ENCODE peak calls at places on chromosome 13, in six cellular contexts. R, J, G, X, E and Q are unnamed samples.

GRCh38 chr13:40408602-40409001 is 257.8 kb downstream of the FOXO1 start:
- DNase-seq in R (peak; percentile 43), J (peak; percentile 87), G (peak; percentile 36), X (no peak), E (no peak), Q (peak; percentile 40)

GRCh38 chr13:75889427-75889826 is 253.3 kb downstream of the LMO7 start:
- DNase-seq in R (no peak), J (no peak), G (no peak), X (peak; percentile 48), E (no peak), Q (no peak)

GRCh38 chr13:20672772-20673171 is 30.7 kb upstream of the IL17D start:
- DNase-seq in R (peak; percentile 41), J (no peak), G (no peak), X (no peak), E (no peak), Q (no peak)

GRCh38 chr13:112861876-112862615 is 107.0 kb upstream of the MCF2L start:
- DNase-seq in R (no peak), J (no peak), G (no peak), X (no peak), E (no peak), Q (no peak)

GRCh38 chr13:46761866-46762265 is 35.1 kb downstream of the ESD start:
- DNase-seq in R (no peak), J (peak; percentile 18), G (no peak), X (no peak), E (no peak), Q (no peak)

GRCh38 chr13:21402586-21403307 is 56.4 kb downstream of the ZDHHC20 start:
- DNase-seq in R (peak; percentile 75), J (peak; percentile 50), G (peak; percentile 55), X (no peak), E (peak; percentile 38), Q (peak; percentile 22)

GRCh38 chr13:29953542-29953941 is 103.1 kb upstream of the UBL3 start:
- DNase-seq in R (peak; percentile 35), J (no peak), G (no peak), X (no peak), E (no peak), Q (no peak)

GRCh38 chr13:110257408-110257807 is 49.5 kb downstream of the COL4A1 start:
- DNase-seq in R (no peak), J (no peak), G (no peak), X (no peak), E (no peak), Q (no peak)

GRCh38 chr13:113616991-113617749 is 32.6 kb downstream of the TFDP1 start:
- DNase-seq in R (no peak), J (no peak), G (no peak), X (peak; percentile 69), E (no peak), Q (no peak)

GRCh38 chr13:75492389-75492788 is 10.4 kb upstream of the TBC1D4 start:
- DNase-seq in R (peak; percentile 74), J (no peak), G (no peak), X (no peak), E (no peak), Q (no peak)

GRCh38 chr13:110008816-110009215 is 222.4 kb upstream of the IRS2 start:
- DNase-seq in R (no peak), J (no peak), G (no peak), X (no peak), E (no peak), Q (no peak)

GRCh38 chr13:29522044-29522685 is 73.3 kb downstream of the SLC7A1 start:
- DNase-seq in R (peak; percentile 98), J (no peak), G (no peak), X (no peak), E (no peak), Q (no peak)

GRCh38 chr13:100573121-100573520 is 15.5 kb downstream of the GGACT start:
- DNase-seq in R (peak; percentile 84), J (peak; percentile 76), G (peak; percentile 64), X (peak; percentile 93), E (peak; percentile 90), Q (peak; percentile 75)

GRCh38 chr13:25375727-25376358 is 4.1 kb downstream of the ATP8A2 start:
- DNase-seq in R (peak; percentile 48), J (peak; percentile 63), G (no peak), X (peak; percentile 80), E (peak; percentile 81), Q (peak; percentile 31)

GRCh38 chr13:31267126-31267784 is 67.5 kb downstream of the B3GLCT start:
- DNase-seq in R (no peak), J (no peak), G (no peak), X (no peak), E (no peak), Q (no peak)

GRCh38 chr13:66586489-66586888 is 643.6 kb downstream of the PCDH9 start:
- DNase-seq in R (no peak), J (no peak), G (no peak), X (no peak), E (no peak), Q (no peak)

GRCh38 chr13:81929988-81930387 is 1589.1 kb upstream of the SPRY2 start:
- DNase-seq in R (peak; percentile 14), J (peak; percentile 42), G (no peak), X (peak; percentile 87), E (peak; percentile 45), Q (no peak)

GRCh38 chr13:68588623-68589022 is 1358.5 kb upstream of the PCDH9 start:
- DNase-seq in R (no peak), J (no peak), G (no peak), X (no peak), E (peak; percentile 66), Q (no peak)

GRCh38 chr13:108194435-108194936 is 20.9 kb downstream of the LIG4 start:
- DNase-seq in R (no peak), J (no peak), G (no peak), X (no peak), E (no peak), Q (no peak)
- H3K9me2 ChIP-seq in R (no peaks in the 10 kb centered on the region), J (no peaks in the 10 kb centered on the region), G (no peaks in the 10 kb centered on the region), X (no peaks in the 10 kb centered on the region), E (no peaks in the 10 kb centered on the region), Q (no peaks in the 10 kb centered on the region)

DNA sequence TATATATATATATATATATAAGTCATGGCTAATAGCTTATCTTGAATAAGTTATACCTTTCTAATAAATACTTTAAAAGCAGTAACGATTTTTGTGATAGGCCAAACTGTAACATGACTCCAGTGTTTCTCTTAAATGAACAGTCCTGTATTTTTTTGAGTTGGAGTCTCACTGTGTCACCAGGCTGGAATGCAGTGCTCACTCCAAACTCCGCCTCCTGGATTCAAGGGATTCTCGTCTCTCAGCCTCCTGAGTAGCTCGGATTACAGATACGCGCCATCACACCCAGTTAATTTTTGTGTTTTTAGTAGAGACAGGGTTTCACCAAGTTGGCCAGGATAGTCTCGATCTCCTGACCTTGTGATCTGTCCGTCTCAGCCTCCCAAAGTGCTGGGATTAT is 814.2 kb upstream of the SLITRK5 start:
- DNase-seq in R (peak; percentile 10), J (peak; percentile 67), G (peak; percentile 42), X (peak; percentile 46), E (no peak), Q (peak; percentile 47)
- H3K9me2 ChIP-seq in R (no peaks in the 10 kb centered on the region), J (no peaks in the 10 kb centered on the region), G (no peaks in the 10 kb centered on the region), X (peaks cover 9% of the 10 kb centered on the region), E (no peaks in the 10 kb centered on the region), Q (no peaks in the 10 kb centered on the region)

DNA sequence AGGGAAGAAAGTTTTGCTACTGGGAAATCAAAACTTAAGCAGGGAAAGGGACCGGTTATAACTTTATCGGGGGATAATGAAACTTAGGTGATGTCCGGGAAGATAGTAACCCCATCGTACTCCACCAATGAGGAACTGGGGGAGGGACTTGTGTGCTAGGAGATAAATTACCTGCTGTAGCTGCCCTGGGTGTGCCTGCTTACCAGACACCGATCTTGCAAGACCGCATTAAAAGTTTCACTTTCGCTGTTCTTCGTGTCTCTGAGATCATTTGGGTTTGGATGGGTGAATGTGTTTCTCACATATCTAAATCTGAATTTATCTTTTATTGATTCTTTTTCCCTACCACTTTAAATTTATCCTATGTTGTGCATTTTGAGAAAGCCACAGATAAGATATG is 381.4 kb downstream of the SLITRK6 start:
- DNase-seq in R (no peak), J (no peak), G (no peak), X (no peak), E (peak; percentile 52), Q (no peak)
- H3K9me2 ChIP-seq in R (no peaks in the 10 kb centered on the region), J (no peaks in the 10 kb centered on the region), G (no peaks in the 10 kb centered on the region), X (no peaks in the 10 kb centered on the region), E (no peaks in the 10 kb centered on the region), Q (no peaks in the 10 kb centered on the region)

GRCh38 chr13:90632184-90632583 is 715.3 kb upstream of the MIR17HG start:
- DNase-seq in R (no peak), J (no peak), G (no peak), X (no peak), E (no peak), Q (no peak)

GRCh38 chr13:90623318-90624011 is 724.0 kb upstream of the MIR17HG start:
- DNase-seq in R (no peak), J (peak; percentile 53), G (no peak), X (no peak), E (no peak), Q (no peak)

GRCh38 chr13:90628471-90628870 is 719.0 kb upstream of the MIR17HG start:
- DNase-seq in R (no peak), J (no peak), G (no peak), X (no peak), E (no peak), Q (no peak)

GRCh38 chr13:90630716-90631115 is 716.8 kb upstream of the MIR17HG start:
- DNase-seq in R (no peak), J (no peak), G (no peak), X (no peak), E (no peak), Q (no peak)

DNA sequence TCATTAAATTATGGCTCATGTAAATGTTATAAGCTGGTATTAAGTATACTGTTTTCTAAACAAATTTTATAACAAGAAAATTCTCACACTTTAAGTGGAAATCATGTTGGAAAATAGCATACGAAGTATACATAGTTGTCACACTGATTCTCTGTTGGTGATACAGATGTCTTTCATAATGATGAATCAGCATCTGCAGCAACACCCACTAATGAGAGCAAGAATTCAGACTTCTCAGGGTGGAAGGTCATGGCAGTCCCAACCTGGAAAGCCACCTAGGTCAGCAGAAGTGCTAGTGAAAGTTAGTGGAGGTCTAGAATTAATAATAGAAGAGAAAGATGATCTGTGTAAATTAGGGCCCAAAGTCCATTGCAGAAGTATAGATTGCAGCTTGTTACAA is 719.7 kb upstream of the MIR17HG start:
- DNase-seq in R (no peak), J (no peak), G (no peak), X (no peak), E (no peak), Q (no peak)
- H3K9me2 ChIP-seq in R (no peaks in the 10 kb centered on the region), J (no peaks in the 10 kb centered on the region), G (no peaks in the 10 kb centered on the region), X (no peaks in the 10 kb centered on the region), E (no peaks in the 10 kb centered on the region), Q (no peaks in the 10 kb centered on the region)

DNA sequence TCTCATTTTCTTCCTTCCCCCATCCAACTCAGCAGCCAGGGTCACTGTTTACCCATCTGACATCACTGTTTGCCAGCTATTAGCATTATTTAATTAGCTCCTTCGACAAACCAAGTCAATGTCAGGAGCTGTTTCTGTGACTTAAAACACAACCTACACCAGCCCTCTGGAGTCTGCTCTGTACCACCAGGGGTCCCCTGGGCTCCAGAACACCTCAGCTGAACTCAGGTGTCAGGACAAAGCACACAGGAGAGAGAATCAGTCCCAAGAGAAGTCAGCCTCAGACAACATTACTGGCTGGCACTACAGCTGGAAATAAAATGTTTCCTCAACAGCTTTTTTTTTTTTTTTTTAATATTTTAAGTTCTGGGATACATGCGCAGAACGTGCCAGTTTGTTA is 45.1 kb downstream of the DCLK1 start:
- DNase-seq in R (no peak), J (no peak), G (no peak), X (peak; percentile 71), E (no peak), Q (no peak)
- H3K9me2 ChIP-seq in R (no peaks in the 10 kb centered on the region), J (no peaks in the 10 kb centered on the region), G (no peaks in the 10 kb centered on the region), X (peaks cover 2% of the 10 kb centered on the region), E (no peaks in the 10 kb centered on the region), Q (no peaks in the 10 kb centered on the region)